ENCODE peak calls at places on chromosomes 7 and 10, in six cellular contexts. B is activated naive CD4-positive, alpha-beta T cell treated with anti-CD3 and anti-CD28 coated beads, Interleukin-2, amount 10 ng/mL, durations not matched to agents 7 days and 5 days; L is HS-5; I is stimulated activated CD4-positive, alpha-beta T cell treated with anti-CD3 and anti-CD28 coated beads, Interleukin-2, amount 100 ng/mL, for 48 hours; V is fibroblast of lung; G is T-cell. T is an unnamed sample.

GRCh38 chr7:155226261-155227003 is 71.2 kb upstream of the INSIG1 start:
- DNase-seq in B (no peak), L (no peak), I (no peak), V (no peak), G (no peak), T (no peak)

GRCh38 chr7:85090138-85090537 is 96.7 kb downstream of the SEMA3D start:
- DNase-seq in B (no peak), L (no peak), I (no peak), V (no peak), G (no peak), T (no peak)

GRCh38 chr10:118851062-118852035 is 96.6 kb upstream of the CACUL1 start:
- DNase-seq in B (no peak), L (no peak), I (no peak), V (no peak), G (no peak), T (no peak)

GRCh38 chr7:101420436-101420835 is 57.8 kb downstream of the COL26A1 start:
- DNase-seq in B (no peak), L (no peak), I (peak; percentile 6), V (no peak), G (no peak), T (no peak)

GRCh38 chr7:376306-376969 is 86.5 kb downstream of the FOXL3 start:
- DNase-seq in B (no peak), L (no peak), I (no peak), V (no peak), G (no peak), T (no peak)

GRCh38 chr7:921071-921461 is 33.4 kb downstream of the ADAP1 start:
- DNase-seq in B (peak; percentile 18), L (no peak), I (no peak), V (no peak), G (no peak), T (no peak)

GRCh38 chr10:100890696-100891271 is 22.0 kb upstream of the SLF2 start:
- DNase-seq in B (no peak), L (peak; percentile 90), I (no peak), V (peak; percentile 98), G (no peak), T (no peak)

GRCh38 chr7:64599341-64599740 is 36.5 kb upstream of the ZNF680 start:
- DNase-seq in B (no peak), L (no peak), I (no peak), V (no peak), G (no peak), T (no peak)

GRCh38 chr10:97210576-97210975 is 24.8 kb upstream of the SLIT1 start:
- DNase-seq in B (peak; percentile 77), L (peak; percentile 43), I (peak; percentile 79), V (peak; percentile 44), G (peak; percentile 52), T (peak; percentile 40)